ENCODE peak calls at places on chromosomes 3 and 15, in six cellular contexts. V is transverse colon, W is stomach, M is aorta, L is A549, B is IMR-90. G is an unnamed sample. For H3K9me3, the result is how much of the 10 kb centered on the place peaks cover.

GRCh38 chr3:121918779-121919483 is 24.7 kb downstream of the SLC15A2 start:
- DNase-seq in V (no peak), B (peak), W (no peak), M (no peak), L (no peak), G (no peak)

GRCh38 chr3:10432156-10432845 is 73.1 kb downstream of the ATP2B2 start:
- DNase-seq in L (no peak), W (no peak), M (no peak), V (no peak), B (no peak), G (no peak)

GRCh38 chr3:119427669-119428068 is 35.7 kb downstream of the TMEM39A start:
- DNase-seq in M (no peak), L (no peak), W (no peak), V (no peak), B (no peak), G (no peak)

GRCh38 chr3:52715714-52716305 is 9.9 kb downstream of the SPCS1 start:
- DNase-seq in M (no peak), V (no peak), W (no peak), B (no peak), L (no peak), G (no peak)

GRCh38 chr3:66938338-66938963 is 59.7 kb upstream of the KBTBD8 start:
- DNase-seq in M (no peak), V (peak), L (peak), B (peak), W (no peak), G (no peak)

GRCh38 chr3:42118762-42119361 is 27.7 kb downstream of the TRAK1 start:
- DNase-seq in M (no peak), V (peak), L (peak), B (peak), W (peak), G (no peak)

GRCh38 chr15:51751687-51752683 is 588 bp downstream of the TMOD2 start:
- DNase-seq in B (peak), M (peak), V (peak), L (peak), W (peak), G (no peak)

GRCh38 chr3:124364230-124365022 is 365.8 kb upstream of the UMPS start:
- DNase-seq in M (no peak), L (no peak), V (no peak), W (no peak), B (no peak), G (no peak)

GRCh38 chr3:183688869-183689268 is 8.7 kb upstream of the YEATS2 start:
- DNase-seq in W (no peak), L (no peak), M (no peak), B (peak), V (no peak), G (no peak)

GRCh38 chr15:71448688-71449114 is 333.4 kb downstream of the THSD4 start:
- DNase-seq in B (peak), M (no peak), V (peak), L (peak), W (peak), G (no peak)

GRCh38 chr3:31358473-31359075 is 174.2 kb upstream of the STT3B start:
- DNase-seq in B (no peak), L (no peak), M (no peak), W (no peak), V (no peak), G (no peak)

GRCh38 chr3:170420307-170420821 is 1.7 kb downstream of the CLDN11 start:
- DNase-seq in L (no peak), M (no peak), V (no peak), B (peak), W (no peak), G (no peak)

GRCh38 chr3:13016083-13016725 is 57.0 kb downstream of the IQSEC1 start:
- DNase-seq in M (peak), V (peak), L (no peak), B (no peak), W (peak), G (peak)

DNA sequence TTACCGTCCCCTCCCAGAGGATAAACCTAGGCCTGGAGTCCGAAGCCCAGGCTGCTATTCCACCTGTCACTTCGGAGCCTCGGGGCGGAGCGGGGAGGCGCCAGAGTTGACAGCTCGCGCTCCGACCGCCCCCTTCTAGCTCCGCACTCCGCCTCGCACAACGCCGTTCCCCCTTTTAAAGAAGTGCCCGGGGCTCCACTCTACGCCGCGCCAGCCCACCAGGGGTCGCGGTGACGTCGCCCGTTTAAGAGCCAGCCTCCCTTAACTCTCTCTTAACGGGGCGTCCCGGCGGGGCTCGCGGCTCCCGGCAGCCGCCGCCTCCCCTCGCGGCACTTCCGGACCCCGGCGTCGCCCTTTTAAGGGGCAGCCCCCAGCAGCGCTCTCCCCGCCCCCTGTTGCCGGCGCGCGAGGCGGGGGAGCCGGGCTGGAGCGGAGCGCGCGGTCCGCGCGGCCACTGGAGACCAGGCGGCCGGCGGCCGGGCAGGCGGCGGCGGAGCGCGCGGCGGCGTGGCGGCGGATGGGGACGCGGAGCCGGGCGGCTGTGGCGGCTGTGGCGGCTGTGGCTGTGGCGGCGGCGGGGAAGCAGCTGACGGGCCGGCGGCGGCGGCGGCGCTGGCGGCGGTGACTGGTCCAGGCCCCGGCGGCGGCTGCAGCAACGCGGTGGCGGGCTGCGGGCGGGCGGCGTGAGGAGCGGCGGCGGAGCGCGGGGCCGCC is at the start of gene INAFM2:
- DNase-seq in M (peak), B (peak), L (peak), W (peak), V (peak), G (peak)
- H3K27ac ChIP-seq in M (peak), B (peak), L (peak), W (peak), V (peak), G (peak)

DNA sequence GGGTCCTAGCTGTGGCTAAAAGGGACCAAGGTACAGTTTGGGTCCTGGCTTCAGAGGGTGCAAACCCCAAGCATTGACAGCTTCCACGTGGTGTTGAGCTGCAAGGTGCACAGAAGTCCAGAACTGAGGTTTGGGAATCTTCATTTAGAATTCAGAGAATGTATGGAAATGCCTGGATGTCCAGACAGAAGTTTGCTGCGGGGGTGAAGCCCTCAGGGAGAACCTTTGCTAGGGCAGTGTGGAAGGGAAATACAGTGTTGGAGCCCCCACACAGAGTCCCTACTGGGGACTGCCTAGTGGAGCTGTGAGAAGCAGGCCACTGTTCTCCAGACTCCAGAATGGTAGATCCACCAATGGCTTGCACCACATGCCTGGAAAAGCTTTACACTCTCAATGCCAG is 17.9 kb downstream of the RNF13 start:
- DNase-seq in W (no peak), L (no peak), B (no peak), V (no peak), M (no peak), G (no peak)
- H3K9me3 ChIP-seq in W (under half), L (under half), B (under half), V (under half), M (under half), G (half or more)

DNA sequence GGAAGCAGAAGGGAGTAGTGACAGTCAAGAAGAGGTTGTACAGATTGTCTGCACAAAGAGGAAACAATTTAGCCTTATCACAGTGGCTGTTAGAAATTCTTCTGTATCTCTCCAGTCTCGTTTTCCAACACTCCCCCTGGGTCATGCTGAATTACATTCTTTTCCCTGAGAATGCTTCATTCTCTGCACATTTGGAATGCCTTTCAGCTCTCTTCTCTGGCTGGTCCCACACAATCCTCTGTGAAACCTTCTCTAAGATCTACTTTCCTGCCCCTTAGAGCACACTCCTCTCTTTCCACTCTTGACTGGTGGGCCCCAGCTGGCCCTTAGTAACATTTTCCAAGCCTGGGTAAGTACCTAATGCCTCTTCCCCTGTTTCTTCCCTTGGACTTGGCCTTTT is 25.5 kb downstream of the HMCES start:
- DNase-seq in V (no peak), L (no peak), M (no peak), W (no peak), B (peak), G (no peak)
- H3K27ac ChIP-seq in V (no peak), L (no peak), M (peak), W (peak), B (peak), G (no peak)

GRCh38 chr3:185693985-185694675 is 108.0 kb downstream of the SENP2 start:
- DNase-seq in L (no peak), B (peak), V (no peak), W (no peak), M (no peak), G (no peak)
- H3K9me3 ChIP-seq in L (under half), B (under half), V (under half), W (under half), M (under half), G (under half)

GRCh38 chr3:48493203-48493501 is 10.8 kb downstream of the SHISA5 start:
- DNase-seq in W (no peak), V (no peak), L (no peak), M (no peak), B (no peak), G (no peak)
- H3K27ac ChIP-seq in W (peak), V (peak), L (no peak), M (no peak), B (no peak), G (no peak)